ENCODE peak calls at places on chromosomes 3 and 15, in nine cellular contexts. W, A, B, U, X, Q, F, M and R are unnamed samples.

GRCh38 chr3:63976862-63977180 is 46.5 kb downstream of the PSMD6 start:
- DNase-seq in B (no peak), M (no peak), A (no peak), X (no peak), Q (no peak), U (no peak), F (no peak), W (no peak), R (peak)

GRCh38 chr3:189941125-189941524 is 179.6 kb downstream of the P3H2 start:
- DNase-seq in F (no peak), X (no peak), B (no peak), W (no peak), U (no peak), Q (no peak), A (no peak), M (no peak), R (no peak)

GRCh38 chr15:63892794-63893441 is 59.2 kb upstream of the HERC1 start:
- DNase-seq in U (peak), M (no peak), B (no peak), W (no peak), F (peak), X (no peak), Q (peak), A (no peak), R (no peak)

GRCh38 chr3:181623924-181624694 is 87.6 kb upstream of the SOX2 start:
- DNase-seq in X (no peak), A (no peak), B (no peak), Q (no peak), M (no peak), F (no peak), U (peak), W (no peak), R (no peak)

GRCh38 chr3:180382781-180383180 is 219.2 kb upstream of the TTC14 start:
- DNase-seq in Q (no peak), A (no peak), F (no peak), B (no peak), U (no peak), X (no peak), W (no peak), M (no peak), R (no peak)

GRCh38 chr3:106457278-106458210 is 588.7 kb upstream of the CBLB start:
- DNase-seq in Q (no peak), U (peak), F (no peak), A (peak), B (no peak), W (no peak), X (peak), M (no peak), R (peak)

GRCh38 chr3:194296448-194296831 is 54.7 kb downstream of the CPN2 start:
- DNase-seq in B (no peak), Q (no peak), A (no peak), X (peak), F (no peak), M (no peak), U (no peak), W (no peak), R (no peak)

GRCh38 chr3:50388720-50389352 is 29.5 kb upstream of the TMEM115 start:
- DNase-seq in U (no peak), Q (no peak), B (no peak), M (no peak), A (no peak), W (no peak), F (no peak), X (no peak), R (no peak)

GRCh38 chr3:161560006-161560637 is 63.5 kb downstream of the OTOL1 start:
- DNase-seq in M (no peak), B (peak), A (no peak), W (peak), U (peak), Q (no peak), X (peak), F (no peak), R (peak)

GRCh38 chr3:152328841-152329240 is 60.1 kb downstream of the MBNL1 start:
- DNase-seq in F (no peak), U (peak), X (no peak), A (peak), W (no peak), B (no peak), M (no peak), Q (no peak), R (no peak)

GRCh38 chr15:68704496-68705021 is 116.1 kb downstream of the ANP32A start:
- DNase-seq in A (no peak), M (no peak), Q (no peak), W (no peak), X (no peak), U (no peak), B (no peak), F (no peak), R (peak)

GRCh38 chr15:75659141-75659771 is 11.5 kb downstream of the SNX33 start:
- DNase-seq in M (no peak), X (no peak), Q (no peak), A (no peak), B (no peak), U (no peak), F (no peak), W (no peak), R (no peak)

GRCh38 chr3:94336076-94336741 is 273.3 kb downstream of the NSUN3 start:
- DNase-seq in X (peak), F (no peak), U (peak), W (peak), M (no peak), A (peak), B (no peak), Q (no peak), R (peak)

GRCh38 chr3:134468519-134468918 is 17.3 kb downstream of the ANAPC13 start:
- DNase-seq in W (no peak), F (no peak), X (no peak), A (no peak), Q (no peak), B (no peak), U (no peak), M (no peak), R (no peak)

GRCh38 chr15:71044006-71044405 is 71.3 kb upstream of the THSD4 start:
- DNase-seq in U (no peak), F (no peak), B (no peak), A (no peak), X (no peak), W (no peak), Q (no peak), M (no peak), R (no peak)

GRCh38 chr3:194375473-194375872 is 5.9 kb upstream of the LRRC15 start:
- DNase-seq in X (no peak), Q (no peak), M (no peak), F (no peak), U (no peak), B (no peak), W (no peak), A (no peak), R (no peak)